ENCODE peak calls at places on chromosomes 13 and 19, in six cellular contexts. Q is LoVo, U is iris pigment epithelial cell, C is uterus, M is heart left ventricle, S is lower leg skin. P is an unnamed sample.

GRCh38 chr13:107901996-107902562 is 313.3 kb downstream of the LIG4 start:
- DNase-seq in C (no peak), U (no peak), Q (no peak), S (no peak), M (no peak), P (no peak)

GRCh38 chr19:48393196-48393558 is 291 bp upstream of the GRIN2D start:
- DNase-seq in C (no peak), Q (no peak), M (no peak), U (no peak), S (no peak), P (no peak)

GRCh38 chr13:90968510-90968909 is 379.0 kb upstream of the MIR17HG start:
- DNase-seq in U (peak; percentile 1), S (no peak), M (no peak), Q (peak; percentile 21), C (no peak), P (no peak)

GRCh38 chr19:50427997-50428425 is 4.7 kb upstream of the MYBPC2 start:
- DNase-seq in S (peak; percentile 97), U (peak; percentile 89), Q (no peak), C (peak; percentile 67), M (peak; percentile 82), P (no peak)

GRCh38 chr13:27182844-27183497 is 11.4 kb upstream of the USP12 start:
- DNase-seq in S (no peak), C (no peak), U (peak; percentile 79), M (peak; percentile 69), Q (peak; percentile 24), P (no peak)

GRCh38 chr19:48501446-48501960 is 10.1 kb downstream of the LMTK3 start:
- DNase-seq in C (no peak), S (no peak), M (no peak), U (no peak), Q (no peak), P (peak; percentile 90)

GRCh38 chr19:5665781-5666513 is 14.4 kb downstream of the MICOS13 start:
- DNase-seq in Q (no peak), S (no peak), U (peak; percentile 80), C (no peak), M (no peak), P (no peak)

GRCh38 chr19:3821857-3822364 is 35.7 kb upstream of the MATK start:
- DNase-seq in Q (no peak), M (peak; percentile 44), C (peak; percentile 37), U (peak; percentile 24), S (peak; percentile 92), P (peak; percentile 52)

GRCh38 chr19:31510635-31511034 is 161.4 kb upstream of the TSHZ3 start:
- DNase-seq in C (no peak), Q (no peak), S (peak; percentile 37), M (no peak), U (no peak), P (no peak)

GRCh38 chr13:48873081-48873480 is 102.6 kb upstream of the FNDC3A start:
- DNase-seq in U (no peak), C (no peak), M (no peak), Q (no peak), S (no peak), P (no peak)

GRCh38 chr13:67390462-67391093 is 160.4 kb upstream of the PCDH9 start:
- DNase-seq in M (no peak), U (peak; percentile 88), Q (no peak), S (no peak), C (no peak), P (no peak)

GRCh38 chr13:87259479-87260083 is 411.6 kb upstream of the SLITRK5 start:
- DNase-seq in C (no peak), Q (peak; percentile 3), S (no peak), U (peak; percentile 17), M (no peak), P (peak; percentile 30)

GRCh38 chr13:87324558-87324957 is 346.6 kb upstream of the SLITRK5 start:
- DNase-seq in U (no peak), S (no peak), C (no peak), Q (no peak), M (no peak), P (no peak)

GRCh38 chr19:14871619-14872230 is 14.2 kb downstream of the OR7A17 start:
- DNase-seq in M (no peak), S (no peak), Q (no peak), C (no peak), U (peak; percentile 25), P (no peak)

GRCh38 chr19:10510301-10510802 is 6.9 kb downstream of the S1PR5 start:
- DNase-seq in C (no peak), Q (no peak), M (no peak), S (no peak), U (peak; percentile 18), P (no peak)

GRCh38 chr19:30049844-30050667 is 108.0 kb downstream of the URI1 start:
- DNase-seq in C (no peak), S (no peak), Q (no peak), U (no peak), M (no peak), P (no peak)

GRCh38 chr13:33249066-33249465 is 36.5 kb downstream of the STARD13 start:
- DNase-seq in U (peak; percentile 90), M (no peak), S (no peak), C (no peak), Q (no peak), P (no peak)

GRCh38 chr13:109649713-109650112 is 136.7 kb downstream of the IRS2 start:
- DNase-seq in M (no peak), U (no peak), Q (no peak), S (no peak), C (no peak), P (no peak)

GRCh38 chr19:44908074-44908835 is 2.7 kb downstream of the APOE start:
- DNase-seq in M (no peak), C (no peak), S (no peak), U (no peak), Q (no peak), P (no peak)

GRCh38 chr13:31896427-31896826 is 135.1 kb upstream of the FRY start:
- DNase-seq in C (no peak), U (peak; percentile 77), M (peak; percentile 33), S (no peak), Q (no peak), P (no peak)

GRCh38 chr19:50341091-50341564 is 12.0 kb upstream of the KCNC3 start:
- DNase-seq in S (no peak), U (no peak), C (no peak), M (no peak), Q (no peak), P (no peak)

GRCh38 chr19:1860821-1861598 is 2.4 kb downstream of the KLF16 start:
- DNase-seq in C (no peak), M (no peak), U (no peak), Q (no peak), S (no peak), P (no peak)

GRCh38 chr19:31803819-31804446 is 454.7 kb upstream of the TSHZ3 start:
- DNase-seq in C (no peak), S (no peak), M (no peak), U (no peak), Q (no peak), P (no peak)

GRCh38 chr19:38287604-38288003 is 16.4 kb upstream of the C19orf33 start:
- DNase-seq in Q (no peak), M (no peak), C (no peak), U (no peak), S (no peak), P (no peak)